ENCODE peak calls at places on chromosomes 11 and 22, in five cellular contexts. M, G, C, Q and W are unnamed samples. For H3K27me3, the result is how much of the 10 kb centered on the place peaks cover.

GRCh38 chr11:36501236-36501635 is 8.8 kb downstream of the TRAF6 start:
- DNase-seq in G (no peak), C (no peak), Q (no peak), M (no peak), W (no peak)

GRCh38 chr11:1564535-1565172 is 7.4 kb downstream of the DUSP8 start:
- DNase-seq in M (peak), G (peak), Q (peak), C (peak), W (no peak)

GRCh38 chr11:69295995-69296889 is 2.3 kb downstream of the MYEOV start:
- DNase-seq in M (peak), Q (no peak), C (peak), G (no peak), W (no peak)

GRCh38 chr11:46277623-46278386 is at the start of gene CREB3L1:
- DNase-seq in M (no peak), C (peak), Q (no peak), G (no peak), W (no peak)

GRCh38 chr11:117523680-117524079 is 196.0 kb downstream of the CEP164 start:
- DNase-seq in Q (no peak), M (no peak), C (no peak), G (no peak), W (no peak)

GRCh38 chr22:35430897-35431322 is 31.0 kb downstream of the MCM5 start:
- DNase-seq in G (peak), C (peak), M (peak), Q (peak), W (peak)

GRCh38 chr11:77886401-77886800 is 65.5 kb downstream of the AAMDC start:
- DNase-seq in C (peak), G (no peak), M (no peak), Q (peak), W (no peak)

GRCh38 chr11:16082532-16083055 is 273.8 kb downstream of the SOX6 start:
- DNase-seq in M (no peak), Q (no peak), C (no peak), G (no peak), W (no peak)

GRCh38 chr11:87491381-87491780 is 453.6 kb downstream of the TMEM135 start:
- DNase-seq in G (no peak), M (no peak), Q (no peak), C (no peak), W (no peak)

GRCh38 chr11:127226376-127226775 is 225.8 kb upstream of the KIRREL3 start:
- DNase-seq in M (no peak), G (no peak), C (no peak), Q (no peak), W (no peak)

GRCh38 chr11:1260023-1260501 is 37.2 kb downstream of the MUC5B start:
- DNase-seq in G (no peak), C (peak), Q (no peak), M (no peak), W (no peak)

DNA sequence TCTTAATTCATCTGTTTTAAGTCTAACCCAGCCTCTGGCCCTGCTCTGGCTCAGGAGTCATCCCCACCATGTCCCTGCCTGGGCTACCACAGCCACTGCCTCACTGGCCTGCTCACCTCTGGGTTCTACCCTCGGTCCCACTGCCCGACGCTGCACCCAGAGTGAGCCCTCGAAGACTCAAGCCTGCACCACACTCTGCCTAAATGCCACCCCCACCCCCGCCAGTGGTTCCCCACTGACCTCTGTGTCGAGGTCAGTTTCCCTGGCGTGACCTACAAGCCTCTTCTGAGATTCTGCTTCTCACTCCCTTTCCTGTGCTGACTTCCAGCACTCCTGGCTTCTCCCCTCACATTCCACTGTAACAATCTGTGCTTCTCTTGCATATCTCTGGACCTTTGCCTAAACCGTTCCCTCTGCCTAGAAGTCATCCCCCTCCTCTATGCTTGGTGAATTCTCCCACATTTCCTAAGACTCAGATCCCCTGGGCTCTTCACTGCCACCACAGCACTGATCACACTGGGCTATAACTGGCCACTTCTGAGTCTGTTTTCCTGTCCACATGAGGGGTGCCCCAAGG is 12.5 kb upstream of the PDE2A start:
- DNase-seq in C (no peak), M (no peak), Q (no peak), G (no peak), W (no peak)
- H3K27ac ChIP-seq in C (peak), M (peak), Q (no peak), G (no peak), W (peak)

GRCh38 chr11:71186861-71187260 is 65.5 kb downstream of the SHANK2 start:
- DNase-seq in Q (no peak), G (no peak), M (no peak), C (no peak), W (no peak)

GRCh38 chr11:71183878-71184277 is 68.5 kb downstream of the SHANK2 start:
- DNase-seq in C (no peak), Q (no peak), G (no peak), M (no peak), W (no peak)

GRCh38 chr11:71185411-71185810 is 67.0 kb downstream of the SHANK2 start:
- DNase-seq in M (no peak), C (no peak), Q (no peak), G (no peak), W (peak)

GRCh38 chr11:71182791-71183556 is 69.4 kb downstream of the SHANK2 start:
- DNase-seq in G (no peak), C (no peak), Q (no peak), M (no peak), W (no peak)

DNA sequence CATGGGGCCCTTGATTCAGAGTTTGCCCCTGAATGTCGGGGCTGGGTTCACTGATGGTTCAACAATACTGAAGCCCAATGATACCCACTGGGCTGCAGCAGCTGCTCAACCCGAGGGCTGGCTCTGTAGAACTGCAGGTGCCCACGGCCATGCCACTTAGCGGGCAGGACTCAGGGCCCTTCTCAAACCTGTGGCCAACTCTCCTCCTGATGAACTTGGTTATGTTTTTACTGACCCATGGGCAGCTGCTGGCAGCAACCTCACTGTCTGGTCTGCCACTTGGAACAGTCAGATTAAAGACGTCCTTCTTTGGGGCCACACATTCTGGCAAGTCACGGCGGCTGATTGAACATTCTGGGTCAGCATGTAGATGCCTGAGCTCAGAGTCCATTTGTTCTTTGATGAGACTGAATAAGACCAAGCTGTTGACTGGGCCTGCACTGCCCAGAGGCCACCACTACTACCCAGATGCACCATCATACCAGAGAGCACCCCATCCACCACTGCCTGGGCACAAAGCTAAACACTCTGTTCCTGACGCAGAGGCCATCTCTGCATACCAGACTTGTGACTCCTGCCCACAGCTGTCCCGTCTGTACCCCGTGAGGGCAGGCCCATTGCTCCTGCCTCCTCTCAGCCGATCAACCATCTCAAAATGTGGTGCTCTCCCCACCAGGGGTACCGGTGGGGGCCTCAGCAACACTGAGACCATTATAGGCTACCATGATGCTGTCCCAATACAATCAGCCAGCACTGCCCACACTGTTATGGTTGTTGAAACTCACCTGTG is 67.8 kb downstream of the SHANK2 start:
- DNase-seq in G (no peak), M (no peak), Q (no peak), C (no peak), W (peak)
- H3K4me3 ChIP-seq in G (no peak), M (no peak), Q (no peak), C (no peak), W (no peak)

GRCh38 chr11:62338218-62338617 is 970 bp downstream of the ASRGL1 start:
- DNase-seq in Q (no peak), G (no peak), M (no peak), C (no peak), W (no peak)

GRCh38 chr11:62340269-62340901 is 3.1 kb downstream of the ASRGL1 start:
- DNase-seq in Q (peak), G (peak), M (no peak), C (peak), W (no peak)

GRCh38 chr11:62333768-62334167 is 3.5 kb upstream of the ASRGL1 start:
- DNase-seq in C (no peak), G (no peak), Q (no peak), M (no peak), W (no peak)

GRCh38 chr11:62337682-62338181 is 484 bp downstream of the ASRGL1 start:
- DNase-seq in Q (peak), G (peak), M (no peak), C (no peak), W (no peak)

GRCh38 chr11:62336949-62337681 is at the start of gene ASRGL1:
- DNase-seq in C (peak), M (no peak), G (peak), Q (peak), W (peak)
- H3K27me3 ChIP-seq in C (under half), M (under half), G (under half), Q (under half), W (under half)

GRCh38 chr22:29870574-29870973 is 12.4 kb upstream of the MTMR3 start:
- DNase-seq in G (no peak), C (no peak), Q (no peak), M (no peak), W (no peak)

GRCh38 chr22:29871684-29872083 is 11.3 kb upstream of the MTMR3 start:
- DNase-seq in G (no peak), M (no peak), C (no peak), Q (no peak), W (no peak)

GRCh38 chr22:29873943-29874342 is 9.0 kb upstream of the MTMR3 start:
- DNase-seq in G (no peak), Q (no peak), C (no peak), M (no peak), W (no peak)

GRCh38 chr22:29872145-29872893 is 10.7 kb upstream of the MTMR3 start:
- DNase-seq in M (no peak), Q (no peak), G (no peak), C (no peak), W (no peak)

GRCh38 chr22:29872989-29873388 is 10.0 kb upstream of the MTMR3 start:
- DNase-seq in G (no peak), Q (no peak), M (no peak), C (no peak), W (no peak)
- H3K27ac ChIP-seq in G (no peak), Q (no peak), M (no peak), C (no peak), W (no peak)